ENCODE peak calls at places on chromosome 19, in nine cellular contexts. K, U, T, S, X, F, J, W and Y are unnamed samples. For H3K27me3, the result is how much of the 10 kb centered on the place peaks cover.

GRCh38 chr19:57934820-57935665 is at the start of gene ZNF418:
- DNase-seq in K (no peak), U (peak), T (peak), S (peak), X (peak), F (no peak), J (peak), W (peak), Y (peak)

GRCh38 chr19:30159636-30160035 is 212.5 kb upstream of the ZNF536 start:
- DNase-seq in K (peak), U (no peak), T (no peak), S (no peak), X (no peak), F (no peak), J (no peak), W (no peak), Y (no peak)

GRCh38 chr19:42090687-42091086 is 14.7 kb downstream of the ZNF574 start:
- DNase-seq in K (no peak), U (no peak), T (no peak), S (no peak), X (no peak), F (no peak), J (no peak), W (no peak), Y (no peak)

GRCh38 chr19:55406869-55407624 is 541 bp downstream of the UBE2S start:
- DNase-seq in K (no peak), U (no peak), T (no peak), S (no peak), X (no peak), F (no peak), J (peak), W (peak), Y (no peak)

GRCh38 chr19:43300876-43301765 is 31.8 kb upstream of the PSG9 start:
- DNase-seq in K (no peak), U (no peak), T (no peak), S (no peak), X (no peak), F (no peak), J (no peak), W (no peak), Y (no peak)

GRCh38 chr19:55206664-55207500 is 2.4 kb downstream of the PTPRH start:
- DNase-seq in K (no peak), U (peak), T (peak), S (peak), X (peak), F (no peak), J (peak), W (peak), Y (no peak)

GRCh38 chr19:13557756-13558398 is 51.6 kb upstream of the CACNA1A start:
- DNase-seq in K (no peak), U (no peak), T (no peak), S (no peak), X (no peak), F (no peak), J (no peak), W (no peak), Y (no peak)

GRCh38 chr19:38735257-38735686 is 9.0 kb downstream of the CAPN12 start:
- DNase-seq in K (no peak), U (no peak), T (no peak), S (no peak), X (peak), F (no peak), J (peak), W (no peak), Y (peak)

GRCh38 chr19:31338069-31338767 is 11.0 kb downstream of the TSHZ3 start:
- DNase-seq in K (no peak), U (no peak), T (no peak), S (peak), X (peak), F (no peak), J (peak), W (peak), Y (no peak)

GRCh38 chr19:45653634-45654033 is 14.4 kb upstream of the GIPR start:
- DNase-seq in K (no peak), U (no peak), T (no peak), S (no peak), X (no peak), F (no peak), J (no peak), W (no peak), Y (no peak)

GRCh38 chr19:35120898-35121297 is 5.3 kb downstream of the FXYD3 start:
- DNase-seq in K (no peak), U (no peak), T (no peak), S (no peak), X (no peak), F (no peak), J (no peak), W (no peak), Y (no peak)
- H3K27me3 ChIP-seq in K (under half), U (under half), T (under half), S (under half), X (under half), F (under half), J (under half), W (under half), Y (under half)

DNA sequence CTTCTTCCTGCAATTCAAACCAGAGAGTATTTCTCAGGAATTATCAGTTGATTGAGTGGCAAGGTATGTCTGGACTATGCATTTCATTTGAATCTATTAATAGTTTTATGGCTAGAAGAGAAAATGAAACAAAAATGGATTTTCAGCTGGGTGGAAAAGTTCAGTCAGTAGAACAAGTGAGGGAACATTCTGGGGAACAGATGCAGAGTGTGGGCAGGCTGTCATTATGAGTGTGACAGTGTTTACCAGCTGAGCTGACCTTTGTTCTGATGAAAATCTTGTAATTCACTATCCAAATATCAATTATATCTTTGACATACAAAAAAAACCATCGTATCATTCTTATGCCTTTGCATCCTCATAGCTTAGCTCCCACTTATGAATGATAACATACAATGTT is 2.6 kb upstream of the CLC start:
- DNase-seq in K (no peak), U (no peak), T (no peak), S (no peak), X (no peak), F (no peak), J (no peak), W (no peak), Y (no peak)
- H3K4me3 ChIP-seq in K (no peak), U (no peak), T (no peak), S (no peak), X (no peak), F (no peak), J (no peak), W (no peak), Y (no peak)

GRCh38 chr19:50694815-50695145 is 24.8 kb downstream of the SHANK1 start:
- DNase-seq in K (no peak), U (no peak), T (no peak), S (no peak), X (no peak), F (no peak), J (no peak), W (no peak), Y (no peak)

GRCh38 chr19:50695251-50696064 is 24.1 kb downstream of the SHANK1 start:
- DNase-seq in K (no peak), U (no peak), T (no peak), S (no peak), X (no peak), F (no peak), J (no peak), W (peak), Y (no peak)

GRCh38 chr19:50697414-50698124 is 22.0 kb downstream of the SHANK1 start:
- DNase-seq in K (no peak), U (no peak), T (no peak), S (no peak), X (no peak), F (no peak), J (no peak), W (no peak), Y (no peak)

GRCh38 chr19:50693064-50693975 is 26.3 kb downstream of the SHANK1 start:
- DNase-seq in K (no peak), U (no peak), T (no peak), S (no peak), X (no peak), F (no peak), J (no peak), W (no peak), Y (no peak)

DNA sequence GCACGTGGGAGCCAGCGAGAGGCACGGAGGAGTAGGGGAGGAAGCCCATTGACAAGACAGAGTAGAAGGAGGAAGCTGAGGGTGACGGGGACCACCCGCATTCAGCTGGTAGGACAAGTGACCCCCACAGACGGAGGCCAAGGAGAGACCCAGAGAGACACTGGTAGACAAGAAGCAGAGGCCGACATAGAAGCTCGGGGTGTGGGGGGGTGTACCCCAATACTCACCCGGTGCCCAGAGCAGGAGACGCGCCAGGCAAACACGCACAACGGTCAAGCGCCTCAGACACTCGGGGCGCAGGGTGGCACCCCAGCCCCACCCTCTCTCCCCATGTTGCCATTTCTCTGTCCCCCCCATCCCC is 23.6 kb downstream of the SHANK1 start:
- DNase-seq in K (no peak), U (no peak), T (no peak), S (no peak), X (no peak), F (no peak), J (no peak), W (no peak), Y (no peak)
- H3K27me3 ChIP-seq in K (under half), U (under half), T (under half), S (under half), X (half or more), F (under half), J (half or more), W (under half), Y (under half)

DNA sequence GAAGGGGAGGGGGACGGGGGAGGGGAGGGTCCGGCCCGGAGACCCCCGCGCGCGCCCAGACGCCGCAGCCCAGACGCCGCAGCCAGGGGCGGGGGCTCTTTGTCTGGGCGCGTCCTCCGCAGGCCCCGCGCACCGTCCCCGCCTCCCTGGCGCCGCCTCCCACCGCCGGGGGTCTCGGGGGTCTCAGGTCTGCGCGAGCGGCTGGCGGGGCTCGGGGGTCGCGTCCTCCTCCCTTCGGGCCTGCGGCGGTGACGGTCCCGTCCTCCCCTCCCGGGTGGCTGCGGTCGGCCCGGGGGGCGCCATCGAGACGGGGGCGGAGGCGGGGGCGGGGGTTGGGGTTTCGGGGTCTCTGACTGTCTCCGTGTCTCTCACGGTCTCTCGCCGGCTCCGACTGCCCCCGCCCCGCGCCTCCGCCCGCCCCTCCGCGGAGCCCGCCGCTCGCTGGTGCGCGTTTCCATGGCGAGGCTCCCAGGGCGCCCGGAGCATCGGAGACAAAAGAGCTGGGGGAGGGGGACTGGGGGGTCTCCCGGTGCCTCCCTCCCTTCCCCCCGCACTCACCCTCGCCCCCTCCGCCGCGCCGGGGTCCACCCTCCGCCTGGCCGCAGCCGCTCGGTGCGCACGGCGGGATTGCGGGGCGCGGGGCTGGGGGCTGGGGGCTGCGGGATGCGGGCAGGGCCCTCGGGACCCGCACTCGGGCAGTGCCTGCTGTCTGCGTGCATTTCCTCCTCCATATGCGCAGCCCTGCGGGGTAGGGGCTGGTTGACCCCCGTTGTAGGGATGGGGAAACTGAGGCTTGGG is 420 bp upstream of the PLPPR3 start:
- DNase-seq in K (no peak), U (no peak), T (no peak), S (no peak), X (no peak), F (no peak), J (no peak), W (peak), Y (no peak)
- H3K4me3 ChIP-seq in K (peak), U (peak), T (peak), S (no peak), X (peak), F (no peak), J (no peak), W (no peak), Y (no peak)

GRCh38 chr19:47266401-47266885 is 8.2 kb upstream of the INAFM1 start:
- DNase-seq in K (no peak), U (no peak), T (no peak), S (no peak), X (no peak), F (no peak), J (no peak), W (no peak), Y (no peak)
- H3K27me3 ChIP-seq in K (under half), U (under half), T (under half), S (under half), X (under half), F (under half), J (under half), W (under half), Y (under half)

DNA sequence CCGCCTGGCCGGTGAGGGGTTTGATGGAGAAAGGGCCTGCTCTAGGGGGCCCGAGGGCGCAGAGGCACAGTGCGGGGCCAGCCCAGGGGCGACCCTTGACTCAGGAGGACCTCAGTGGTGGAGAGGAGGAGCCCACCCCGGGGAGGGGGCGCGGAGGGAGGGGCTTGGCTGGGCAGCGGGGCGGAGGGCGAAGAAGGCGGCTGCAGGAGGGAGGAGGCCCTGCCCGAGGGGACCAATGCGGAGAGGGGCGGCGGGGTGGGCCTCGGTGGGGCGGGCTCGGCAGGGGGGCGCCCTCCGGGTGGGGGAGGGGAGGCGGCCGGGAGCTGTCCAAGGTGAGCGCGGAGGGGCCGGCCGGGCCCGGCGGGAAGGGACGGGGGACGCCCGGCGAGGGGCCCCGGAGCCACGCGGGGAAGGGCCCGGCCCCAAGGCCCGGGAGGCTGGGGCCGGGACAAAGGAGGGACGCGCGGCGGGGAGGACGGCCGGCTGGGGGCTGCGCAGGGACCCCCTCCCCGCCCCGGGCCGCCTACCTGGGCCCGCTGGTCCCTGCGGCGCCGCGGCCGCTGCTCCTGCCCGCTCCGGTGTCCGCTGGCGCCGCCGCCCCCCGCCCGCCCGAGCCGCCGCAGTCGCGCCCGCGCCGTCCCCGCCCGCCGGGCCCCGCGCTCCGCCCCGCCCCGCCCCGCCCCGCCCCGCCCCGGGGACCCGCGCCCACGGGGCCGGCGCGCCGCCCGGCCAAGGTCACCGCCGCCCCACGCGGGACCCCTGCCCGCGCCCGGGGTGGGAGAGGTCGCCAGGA is at the start of gene DIRAS1:
- DNase-seq in K (no peak), U (no peak), T (no peak), S (no peak), X (peak), F (no peak), J (no peak), W (peak), Y (no peak)
- H3K4me3 ChIP-seq in K (peak), U (peak), T (peak), S (peak), X (no peak), F (no peak), J (peak), W (peak), Y (peak)

DNA sequence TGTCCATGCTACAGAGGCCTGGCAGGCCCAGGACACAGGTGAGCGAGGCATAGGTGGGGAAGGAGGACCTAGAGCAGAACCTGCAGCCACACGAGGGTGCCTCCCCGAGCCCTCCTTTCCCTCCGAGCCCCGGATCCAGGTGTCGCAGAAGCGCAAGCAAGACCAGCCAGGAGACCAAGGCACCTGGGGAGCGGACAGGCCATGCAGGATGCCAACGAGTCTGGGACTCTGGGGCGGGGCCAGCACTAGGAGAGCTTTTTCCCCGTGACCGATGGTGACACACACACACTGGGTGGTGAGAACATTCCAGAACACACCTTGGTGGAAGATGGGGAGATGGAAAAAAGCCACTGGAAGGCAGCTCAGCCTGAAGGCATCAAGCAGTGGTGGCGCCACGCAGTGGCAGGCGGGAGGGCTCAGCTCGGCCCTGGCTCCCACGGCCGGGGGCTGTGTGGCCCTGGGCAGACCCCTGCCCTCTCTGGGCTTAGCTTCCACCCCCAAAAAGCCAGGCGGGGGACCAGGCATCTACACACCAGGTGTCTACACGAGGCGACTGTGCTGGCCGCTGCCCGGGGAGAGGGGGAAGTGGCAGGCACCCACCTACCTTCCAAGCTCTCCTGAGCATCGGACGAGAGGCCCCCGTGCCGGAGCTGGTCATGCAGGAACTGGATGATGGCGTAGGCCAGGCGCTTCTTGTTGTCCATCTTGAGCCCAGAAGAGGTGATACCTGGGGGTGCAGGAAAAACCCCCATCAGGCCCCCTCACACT is 14.5 kb downstream of the SGTA start:
- DNase-seq in K (no peak), U (no peak), T (no peak), S (no peak), X (no peak), F (no peak), J (no peak), W (no peak), Y (no peak)
- H3K27me3 ChIP-seq in K (under half), U (under half), T (under half), S (under half), X (under half), F (under half), J (under half), W (under half), Y (under half)

GRCh38 chr19:4139614-4140236 is 13.7 kb upstream of the CREB3L3 start:
- DNase-seq in K (no peak), U (peak), T (no peak), S (peak), X (peak), F (peak), J (peak), W (peak), Y (peak)
- H3K4me3 ChIP-seq in K (no peak), U (no peak), T (no peak), S (no peak), X (no peak), F (no peak), J (no peak), W (no peak), Y (no peak)

DNA sequence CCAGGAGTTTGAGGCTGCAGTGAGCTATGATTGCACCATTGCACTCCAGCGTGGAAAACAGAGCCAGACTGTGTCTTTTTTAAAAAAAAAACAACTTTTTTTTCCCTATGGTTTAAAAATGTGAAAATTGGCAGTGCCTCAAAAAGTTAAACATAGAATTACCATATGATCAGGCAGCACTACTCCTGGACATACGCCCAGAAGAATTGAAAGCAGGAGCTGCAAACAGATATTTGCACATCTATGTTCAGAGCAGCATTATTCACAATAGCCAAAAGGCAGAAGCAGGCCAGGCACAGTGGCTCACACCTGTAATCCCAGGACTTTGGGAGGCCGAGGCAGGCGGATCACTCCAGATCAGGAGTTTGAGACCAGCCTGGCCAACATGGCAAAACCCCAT is 3.8 kb upstream of the RETN start:
- DNase-seq in K (no peak), U (no peak), T (no peak), S (no peak), X (no peak), F (no peak), J (no peak), W (peak), Y (no peak)
- H3K27me3 ChIP-seq in K (under half), U (under half), T (under half), S (under half), X (under half), F (under half), J (under half), W (under half), Y (under half)